ENCODE peak calls at places on chromosomes 13 and 19, in four cellular contexts. U is NCI-H2171; B is activated CD4-positive, alpha-beta T cell treated with anti-CD3 and anti-CD28 coated beads, Interleukin-2, amount 10 ng/mL, durations not matched to agents 7 days and 5 days; K is BE2C. D is an unnamed sample.

GRCh38 chr19:13795595-13796300 is 505 bp downstream of the ZSWIM4 start:
- DNase-seq in U (no peak), B (no peak), K (no peak), D (peak)

GRCh38 chr13:20160346-20161274 is at the start of gene GJA3:
- DNase-seq in U (no peak), B (peak), K (no peak), D (peak)

GRCh38 chr13:67023088-67023893 is 206.8 kb downstream of the PCDH9 start:
- DNase-seq in U (no peak), B (no peak), K (no peak), D (no peak)

GRCh38 chr19:33205110-33205509 is 11.0 kb downstream of the LRP3 start:
- DNase-seq in U (no peak), B (no peak), K (no peak), D (peak)

GRCh38 chr13:30906411-30906990 is 430 bp downstream of the MEDAG start:
- DNase-seq in U (no peak), B (no peak), K (no peak), D (no peak)

GRCh38 chr13:85197431-85197830 is 601.8 kb downstream of the SLITRK6 start:
- DNase-seq in U (no peak), B (no peak), K (no peak), D (no peak)

GRCh38 chr13:110103479-110103878 is 203.5 kb downstream of the COL4A1 start:
- DNase-seq in U (no peak), B (no peak), K (no peak), D (no peak)

GRCh38 chr13:92984151-92984550 is 242.5 kb upstream of the GPC6 start:
- DNase-seq in U (no peak), B (no peak), K (no peak), D (no peak)

GRCh38 chr13:50208826-50209335 is 193.6 kb downstream of the KCNRG start:
- DNase-seq in U (no peak), B (no peak), K (peak), D (no peak)

GRCh38 chr19:31353826-31354225 is 4.6 kb upstream of the TSHZ3 start:
- DNase-seq in U (no peak), B (no peak), K (no peak), D (no peak)

GRCh38 chr19:1425102-1425842 is 12.9 kb upstream of the RPS15 start:
- DNase-seq in U (no peak), B (no peak), K (no peak), D (no peak)

GRCh38 chr19:28466107-28467045 is 746.6 kb downstream of the UQCRFS1 start:
- DNase-seq in U (peak), B (peak), K (peak), D (peak)

GRCh38 chr19:13744179-13744578 is 20.1 kb upstream of the MRI1 start:
- DNase-seq in U (no peak), B (no peak), K (no peak), D (no peak)

D was measured in SK-N-SH.